ENCODE peak calls at places on chromosomes 12 and 14, in six cellular contexts. O, S, G, P, E and U are unnamed samples. For H3K4me1, the result is how much of the 10 kb centered on the place peaks cover.

GRCh38 chr12:29282452-29282851 is 98.5 kb downstream of the ERGIC2 start:
- DNase-seq in O (no peak), S (no peak), G (no peak), P (no peak), E (no peak), U (no peak)

GRCh38 chr12:84793558-84794367 is 118.8 kb downstream of the SLC6A15 start:
- DNase-seq in G (no peak), O (no peak), P (no peak), S (no peak), E (no peak), U (peak)

GRCh38 chr14:54169254-54169924 is 212.8 kb upstream of the BMP4 start:
- DNase-seq in E (no peak), P (no peak), O (no peak), G (no peak), S (no peak), U (no peak)

GRCh38 chr14:34035177-34035933 is 84.5 kb upstream of the EGLN3 start:
- DNase-seq in S (no peak), O (no peak), E (no peak), P (no peak), G (peak), U (no peak)

GRCh38 chr12:44972746-44973421 is 78.0 kb downstream of the DBX2 start:
- DNase-seq in P (no peak), G (no peak), S (peak), O (no peak), E (no peak), U (no peak)

GRCh38 chr14:105952222-105952621 is 425.8 kb downstream of the TMEM121 start:
- DNase-seq in G (no peak), P (no peak), S (no peak), O (no peak), E (no peak), U (no peak)

GRCh38 chr14:57493467-57494181 is at the start of gene CCDC198:
- DNase-seq in P (no peak), E (no peak), G (no peak), S (peak), O (peak), U (no peak)

GRCh38 chr14:70893842-70894237 is 13.4 kb upstream of the PCNX1 start:
- DNase-seq in P (no peak), S (no peak), G (no peak), E (no peak), O (no peak), U (no peak)

GRCh38 chr12:70609203-70609602 is 28.0 kb downstream of the PTPRB start:
- DNase-seq in G (no peak), E (no peak), O (no peak), S (no peak), P (no peak), U (no peak)

GRCh38 chr12:67410246-67410645 is 141.1 kb downstream of the CAND1 start:
- DNase-seq in G (no peak), E (no peak), O (no peak), S (no peak), P (no peak), U (no peak)

GRCh38 chr12:78034025-78034424 is 203.3 kb downstream of the NAV3 start:
- DNase-seq in G (no peak), O (no peak), E (no peak), S (no peak), P (no peak), U (no peak)

GRCh38 chr12:55842681-55843429 is at the start of gene MMP19:
- DNase-seq in P (no peak), G (no peak), O (no peak), E (no peak), S (peak), U (no peak)

GRCh38 chr12:112148031-112148513 is 22.7 kb downstream of the TRAFD1 start:
- DNase-seq in S (no peak), E (no peak), O (no peak), G (no peak), P (no peak), U (no peak)

GRCh38 chr14:68427550-68427890 is 365.3 kb downstream of the ZFP36L1 start:
- DNase-seq in O (no peak), P (no peak), E (no peak), G (no peak), S (no peak), U (no peak)

GRCh38 chr12:25245491-25245890 is 5.2 kb downstream of the KRAS start:
- DNase-seq in G (no peak), S (no peak), P (no peak), E (no peak), O (no peak), U (no peak)

GRCh38 chr14:33916663-33917565 is 34.0 kb downstream of the EGLN3 start:
- DNase-seq in E (no peak), P (no peak), S (no peak), G (no peak), O (no peak), U (no peak)

DNA sequence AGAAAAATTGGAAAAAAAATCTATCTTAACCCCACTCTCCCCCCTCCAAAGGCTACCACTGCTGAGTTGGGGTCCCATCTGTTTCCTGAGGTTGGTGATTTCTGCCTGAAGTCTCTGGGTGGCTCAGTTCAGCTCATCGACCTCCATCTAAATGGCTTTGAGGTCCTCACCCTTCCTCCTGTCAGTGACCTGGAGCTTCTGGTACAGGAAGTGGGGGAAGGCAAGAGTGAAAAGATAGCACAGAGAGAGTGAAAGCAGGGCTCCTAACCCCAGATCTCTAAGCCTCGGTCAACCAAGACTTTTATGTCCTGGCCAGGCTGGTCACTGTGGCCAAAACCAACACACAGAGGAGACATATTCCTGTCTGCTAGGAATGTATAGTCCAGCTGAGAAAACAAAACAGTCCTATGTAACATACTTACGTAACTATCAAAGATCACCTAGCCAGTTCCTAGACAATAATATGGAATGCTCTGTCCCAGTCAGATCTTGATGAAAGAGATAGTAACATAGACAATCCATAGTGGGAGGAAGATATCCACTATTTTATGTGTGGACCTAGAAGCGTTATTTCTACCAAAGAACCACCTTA is 12.3 kb upstream of the KRT73 start:
- DNase-seq in O (no peak), G (no peak), P (no peak), E (no peak), S (no peak), U (no peak)
- H3K4me1 ChIP-seq in O (under half), G (under half), P (under half), E (under half), S (under half), U (under half)

GRCh38 chr12:118220697-118221096 is 84.8 kb downstream of the PEBP1 start:
- DNase-seq in P (no peak), S (no peak), G (no peak), E (no peak), O (no peak), U (no peak)
- H3K27ac ChIP-seq in P (no peak), S (no peak), G (no peak), E (no peak), O (no peak), U (no peak)

DNA sequence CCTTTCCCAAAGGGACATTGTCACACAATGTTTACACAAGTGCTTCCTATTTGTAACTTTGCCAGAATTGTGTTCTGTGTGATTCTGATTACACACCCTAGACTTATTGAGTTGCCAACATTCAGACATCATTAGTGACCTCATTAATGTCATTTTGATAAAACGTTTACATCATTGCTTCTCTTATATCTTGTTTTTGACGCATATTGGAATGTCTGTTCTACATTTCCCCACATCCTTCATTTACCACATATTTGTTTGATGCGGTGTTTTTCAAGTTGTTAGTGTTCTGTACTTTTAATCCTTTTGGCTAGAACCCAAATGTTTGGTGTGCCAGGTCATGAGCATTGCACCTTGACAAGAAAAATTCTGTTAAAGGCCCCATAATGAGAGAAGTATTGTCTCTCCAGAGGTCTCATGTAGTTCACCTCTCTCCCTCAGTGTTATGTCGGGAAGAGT is 305.5 kb downstream of the AEBP2 start:
- DNase-seq in P (no peak), E (no peak), G (no peak), S (no peak), O (no peak), U (no peak)
- TF ChIP-seq POLR2AphosphoS5 in P (no peak), E (no peak), G (peak), S (no peak), O (no peak), U (no peak)

GRCh38 chr14:104681689-104682074 is 7.7 kb upstream of the INF2 start:
- DNase-seq in O (no peak), S (peak), E (no peak), G (peak), P (peak), U (peak)
- H3K4me1 ChIP-seq in O (under half), S (half or more), E (half or more), G (half or more), P (under half), U (half or more)

GRCh38 chr12:108815875-108816594 is 41.3 kb downstream of the SSH1 start:
- DNase-seq in P (no peak), O (no peak), E (no peak), G (no peak), S (no peak), U (no peak)
- H3K27ac ChIP-seq in P (peak), O (no peak), E (no peak), G (no peak), S (no peak), U (peak)

GRCh38 chr14:51458563-51458955 is 193.2 kb upstream of the FRMD6 start:
- DNase-seq in S (no peak), O (no peak), G (no peak), P (no peak), E (peak), U (no peak)
- TF ChIP-seq POLR2AphosphoS5 in S (no peak), O (no peak), G (no peak), P (no peak), E (no peak), U (no peak)

GRCh38 chr14:61176686-61177085 is 104.5 kb downstream of the TMEM30B start:
- DNase-seq in G (no peak), E (no peak), S (no peak), O (no peak), P (no peak), U (no peak)

GRCh38 chr14:61179061-61179675 is 102.0 kb downstream of the TMEM30B start:
- DNase-seq in O (no peak), E (no peak), P (no peak), G (no peak), S (no peak), U (no peak)

GRCh38 chr14:61177279-61178225 is 103.6 kb downstream of the TMEM30B start:
- DNase-seq in S (peak), G (no peak), O (no peak), P (no peak), E (no peak), U (no peak)

GRCh38 chr14:61178226-61179060 is 102.7 kb downstream of the TMEM30B start:
- DNase-seq in P (peak), E (peak), S (no peak), G (no peak), O (no peak), U (no peak)

GRCh38 chr14:61179776-61180398 is 101.3 kb downstream of the TMEM30B start:
- DNase-seq in G (no peak), S (no peak), P (no peak), E (no peak), O (no peak), U (no peak)
- H3K4me1 ChIP-seq in G (under half), S (under half), P (under half), E (under half), O (under half), U (under half)

GRCh38 chr14:85532981-85533820 is 3.3 kb downstream of the FLRT2 start:
- DNase-seq in S (peak), G (no peak), E (no peak), O (no peak), P (peak), U (peak)
- H3K27ac ChIP-seq in S (no peak), G (peak), E (no peak), O (no peak), P (peak), U (peak)

DNA sequence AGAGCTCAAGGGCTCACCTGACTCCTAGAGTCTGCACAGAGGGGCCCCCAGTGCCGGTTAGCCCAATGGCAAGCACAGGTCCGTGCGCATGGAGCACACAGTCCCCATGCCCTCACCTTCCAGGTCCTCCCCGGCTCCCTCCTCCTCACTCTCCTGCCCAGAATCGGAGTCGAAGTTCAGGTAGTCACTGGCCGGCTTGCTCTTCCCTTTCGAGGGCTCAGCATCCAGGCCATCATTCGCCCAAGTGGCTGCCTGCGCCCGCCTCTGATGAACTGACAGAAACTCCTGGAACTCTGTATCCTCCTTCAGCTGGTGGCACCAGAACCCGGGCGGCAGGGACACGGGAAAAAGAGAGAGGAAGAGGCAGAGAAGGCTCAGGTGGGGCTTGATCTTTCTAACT is 7.0 kb downstream of the RBM19 start:
- DNase-seq in E (no peak), S (no peak), P (no peak), G (no peak), O (no peak), U (no peak)
- TF ChIP-seq POLR2AphosphoS5 in E (no peak), S (no peak), P (no peak), G (no peak), O (no peak), U (no peak)

DNA sequence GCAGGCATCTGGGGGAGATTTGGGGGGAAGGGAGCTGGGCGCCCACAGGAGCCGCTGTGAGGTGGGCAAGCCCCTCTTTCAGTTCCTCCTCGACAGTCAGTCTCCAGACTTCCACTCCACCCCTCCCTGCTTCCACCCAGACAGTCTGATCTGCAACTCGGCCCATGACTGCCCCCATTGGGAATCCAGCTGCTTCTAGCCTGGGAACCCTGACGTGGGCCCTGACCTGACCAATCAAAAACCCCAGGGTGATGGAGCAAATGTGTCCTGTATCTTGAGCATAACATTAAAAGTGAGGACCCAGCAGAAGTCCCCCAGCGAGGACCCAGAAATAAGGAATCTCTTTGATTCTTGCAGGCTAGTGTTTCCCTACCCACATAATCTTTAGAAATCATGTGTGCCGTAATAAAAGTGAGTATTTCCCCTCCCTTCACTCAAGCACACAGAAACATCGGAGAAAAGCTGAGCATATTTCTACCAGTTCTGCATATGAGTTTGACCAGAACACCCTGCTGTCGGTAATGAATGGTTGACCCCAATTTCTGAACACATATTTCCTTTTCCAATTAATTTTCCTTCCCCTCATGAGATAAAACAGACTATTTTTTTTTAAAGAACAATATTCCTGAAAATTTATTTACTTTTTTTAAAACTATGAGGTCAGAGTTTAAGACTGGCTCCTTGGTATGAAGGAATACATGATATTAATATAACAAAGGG is 6.4 kb downstream of the SSH1 start:
- DNase-seq in P (no peak), O (peak), S (no peak), E (no peak), G (no peak), U (no peak)
- H3K4me1 ChIP-seq in P (under half), O (under half), S (under half), E (half or more), G (under half), U (half or more)